ENCODE peak calls at places on chromosome 9, in six cellular contexts. H, Q, Z, D, U and I are unnamed samples.
A peak's percentile ranks its signal among the peaks of the same experiment; 100 is the strongest.

GRCh38 chr9:90515550-90515949 is 127.1 kb downstream of the DIRAS2 start:
- DNase-seq in H (no peak), Q (no peak), Z (no peak), D (no peak), U (no peak), I (no peak)

GRCh38 chr9:122812736-122813135 is 12.8 kb downstream of the OR1K1 start:
- DNase-seq in H (no peak), Q (no peak), Z (no peak), D (no peak), U (no peak), I (no peak)

GRCh38 chr9:121075251-121076036 is 689 bp downstream of the CNTRL start:
- DNase-seq in H (no peak), Q (no peak), Z (no peak), D (no peak), U (no peak), I (no peak)

GRCh38 chr9:89975024-89975423 is 370.2 kb downstream of the GADD45G start:
- DNase-seq in H (no peak), Q (no peak), Z (no peak), D (no peak), U (no peak), I (no peak)

GRCh38 chr9:121269888-121270254 is 1.9 kb downstream of the GSN start:
- DNase-seq in H (no peak), Q (no peak), Z (no peak), D (no peak), U (no peak), I (no peak)

GRCh38 chr9:126886897-126887296 is 26.5 kb downstream of the ZBTB34 start:
- DNase-seq in H (no peak), Q (no peak), Z (no peak), D (peak; percentile 21), U (no peak), I (no peak)

GRCh38 chr9:116632990-116633441 is 54.1 kb upstream of the TRIM32 start:
- DNase-seq in H (no peak), Q (no peak), Z (no peak), D (no peak), U (no peak), I (no peak)

GRCh38 chr9:14344846-14345585 is 31.1 kb upstream of the NFIB start:
- DNase-seq in H (no peak), Q (no peak), Z (no peak), D (no peak), U (no peak), I (no peak)

GRCh38 chr9:90722116-90722515 is 79.5 kb upstream of the DIRAS2 start:
- DNase-seq in H (no peak), Q (no peak), Z (no peak), D (no peak), U (no peak), I (no peak)

GRCh38 chr9:124482431-124483031 is 24.7 kb downstream of the NR5A1 start:
- DNase-seq in H (no peak), Q (no peak), Z (no peak), D (peak; percentile 81), U (no peak), I (no peak)

GRCh38 chr9:134514503-134514902 is 127.1 kb upstream of the COL5A1 start:
- DNase-seq in H (no peak), Q (no peak), Z (no peak), D (peak; percentile 47), U (no peak), I (no peak)

GRCh38 chr9:129402341-129402739 is 218.6 kb downstream of the C9orf50 start:
- DNase-seq in H (no peak), Q (no peak), Z (no peak), D (no peak), U (no peak), I (no peak)

DNA sequence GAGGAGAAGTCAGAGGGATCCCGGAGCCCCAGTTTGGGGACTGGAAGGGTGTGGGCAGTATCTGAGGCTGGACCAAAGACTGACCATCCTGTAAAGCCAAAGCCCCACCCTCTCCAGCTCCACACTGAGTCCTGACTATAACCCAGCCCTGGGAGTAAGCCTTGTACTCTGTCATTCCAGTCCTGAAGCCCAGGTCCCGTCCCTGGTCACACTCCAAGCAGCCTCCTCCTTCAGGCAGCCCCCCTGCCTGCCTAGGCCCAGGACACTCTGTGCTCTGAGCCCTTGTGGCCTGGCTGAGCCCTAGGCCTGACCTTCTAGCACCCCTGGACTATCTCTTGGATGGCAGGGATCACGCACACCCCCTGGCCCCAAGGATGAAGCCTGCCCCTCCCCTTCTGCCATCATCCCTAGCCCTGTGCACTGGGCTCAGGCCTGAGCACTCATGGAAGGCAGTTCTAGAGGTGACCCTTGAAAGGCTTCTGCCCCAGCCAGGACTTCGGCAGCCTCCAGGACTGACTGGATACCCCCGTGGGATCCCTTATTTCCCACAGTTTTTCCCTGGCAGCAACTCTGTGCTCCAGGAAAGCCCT is 28.0 kb upstream of the ENHO start:
- DNase-seq in H (peak; percentile 5), Q (no peak), Z (no peak), D (peak; percentile 40), U (no peak), I (no peak)
- TF ChIP-seq CTCF in H (no peak), Q (no peak), Z (no peak), D (no peak), U (no peak), I (no peak)

DNA sequence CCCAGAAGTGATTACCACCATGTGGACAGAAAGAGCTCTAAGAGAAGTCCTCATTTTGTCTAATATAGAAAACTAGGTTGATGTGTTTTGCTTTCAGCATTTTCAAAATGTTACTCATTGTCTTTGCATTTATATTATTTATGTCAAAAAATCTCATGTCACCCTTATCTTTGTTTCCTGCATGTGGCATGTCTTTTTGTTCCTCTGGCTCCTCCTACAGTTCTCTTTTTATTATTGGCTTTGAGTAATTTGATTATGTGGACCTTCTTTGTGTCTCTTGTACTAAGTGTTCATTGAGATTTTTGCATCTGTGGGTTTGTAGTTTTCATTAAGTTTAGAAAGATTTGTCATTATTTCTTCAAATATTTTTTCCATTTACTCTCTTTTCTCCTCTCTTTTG is 58.8 kb downstream of the GNG10 start:
- DNase-seq in H (no peak), Q (no peak), Z (no peak), D (no peak), U (no peak), I (no peak)
- TF ChIP-seq CTCF in H (no peak), Q (no peak), Z (no peak), D (peak; percentile 14), U (no peak), I (no peak)

GRCh38 chr9:111955048-111955447 is 58.4 kb downstream of the UGCG start:
- DNase-seq in H (no peak), Q (no peak), Z (no peak), D (no peak), U (no peak), I (no peak)
- TF ChIP-seq CTCF in H (no peak), Q (no peak), Z (no peak), D (no peak), U (no peak), I (no peak)

GRCh38 chr9:93180938-93181337 is 3.0 kb upstream of the WNK2 start:
- DNase-seq in H (no peak), Q (no peak), Z (no peak), D (no peak), U (no peak), I (no peak)

GRCh38 chr9:93181672-93182435 is 2.1 kb upstream of the WNK2 start:
- DNase-seq in H (no peak), Q (no peak), Z (no peak), D (no peak), U (no peak), I (no peak)

GRCh38 chr9:93183663-93184438 is at the start of gene WNK2:
- DNase-seq in H (no peak), Q (peak; percentile 63), Z (no peak), D (no peak), U (peak; percentile 45), I (no peak)

GRCh38 chr9:93183106-93183662 is 755 bp upstream of the WNK2 start:
- DNase-seq in H (no peak), Q (no peak), Z (no peak), D (no peak), U (no peak), I (no peak)

GRCh38 chr9:93182572-93182971 is 1.4 kb upstream of the WNK2 start:
- DNase-seq in H (no peak), Q (no peak), Z (no peak), D (no peak), U (no peak), I (no peak)
- TF ChIP-seq CTCF in H (no peak), Q (no peak), Z (no peak), D (no peak), U (no peak), I (no peak)

GRCh38 chr9:77756449-77756848 is 108.3 kb upstream of the GNA14 start:
- DNase-seq in H (no peak), Q (no peak), Z (no peak), D (no peak), U (no peak), I (no peak)
- TF ChIP-seq CTCF in H (no peak), Q (no peak), Z (no peak), D (no peak), U (no peak), I (no peak)

DNA sequence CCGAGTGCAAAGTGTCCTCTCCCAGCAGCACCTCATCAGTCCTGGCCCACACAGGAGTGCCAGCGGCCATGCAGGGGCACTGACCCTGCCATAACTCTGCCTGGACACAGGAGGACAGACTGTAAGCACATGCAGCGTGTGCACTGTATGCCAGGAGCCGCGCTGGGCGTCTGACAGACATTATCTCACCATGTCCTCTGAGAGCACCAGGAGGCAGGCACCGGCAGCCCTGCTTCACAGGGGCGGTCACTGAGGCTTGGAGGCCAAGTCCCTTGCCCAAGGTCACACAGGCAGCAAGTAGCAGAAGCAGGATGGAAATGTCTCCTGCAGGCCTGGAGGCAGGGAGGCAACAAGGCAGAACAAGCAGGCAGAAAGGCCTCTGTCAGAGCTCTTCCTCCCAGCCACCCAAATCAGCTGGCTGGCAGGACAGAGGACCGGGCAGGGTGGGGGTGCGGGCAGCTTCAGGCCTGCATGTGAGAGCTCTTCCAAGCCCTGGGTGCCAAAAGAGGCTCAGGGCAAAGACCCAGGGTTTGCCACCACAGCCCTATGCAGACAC is 8.4 kb downstream of the EEIG1 start:
- DNase-seq in H (no peak), Q (no peak), Z (no peak), D (no peak), U (peak; percentile 48), I (no peak)
- TF ChIP-seq CTCF in H (no peak), Q (no peak), Z (no peak), D (no peak), U (no peak), I (no peak)

GRCh38 chr9:2991292-2991691 is 147.4 kb upstream of the PUM3 start:
- DNase-seq in H (no peak), Q (no peak), Z (no peak), D (no peak), U (no peak), I (no peak)
- TF ChIP-seq CTCF in H (no peak), Q (no peak), Z (no peak), D (no peak), U (no peak), I (peak; percentile 35)

GRCh38 chr9:75239176-75239575 is 150.9 kb downstream of the OSTF1 start:
- DNase-seq in H (no peak), Q (no peak), Z (no peak), D (peak; percentile 74), U (no peak), I (no peak)

GRCh38 chr9:75235632-75236031 is 147.3 kb downstream of the OSTF1 start:
- DNase-seq in H (no peak), Q (no peak), Z (no peak), D (no peak), U (no peak), I (no peak)

GRCh38 chr9:75233011-75233410 is 144.7 kb downstream of the OSTF1 start:
- DNase-seq in H (no peak), Q (no peak), Z (no peak), D (no peak), U (no peak), I (no peak)

GRCh38 chr9:75238311-75238976 is 150.1 kb downstream of the OSTF1 start:
- DNase-seq in H (no peak), Q (no peak), Z (peak; percentile 62), D (no peak), U (peak; percentile 37), I (no peak)
- TF ChIP-seq CTCF in H (peak; percentile 51), Q (peak; percentile 55), Z (peak; percentile 53), D (peak; percentile 47), U (peak; percentile 39), I (peak; percentile 72)